ENCODE peak calls at places on chromosome X, in four cellular contexts. E is naive thymus-derived CD8-positive, alpha-beta T cell; A is activated T-helper 1 cell treated with anti-CD3 and anti-CD28 coated beads, Interleukin-12 subunit alpha, Interleukin-12 subunit beta, Interleukin-2, Interleukin-4 antibody, amounts not matched to agents 30 ng/mL and 10 ng/mL and 1 ng/mL, durations not matched to agents 14 hours and 24 hours and 36 hours; T is NCI-H2029 treated with DMSO at 0.1 percent for 48 hours. P is an unnamed sample.

GRCh38 chrX:153371256-153371655 is 29.9 kb downstream of the PNMA6E start:
- DNase-seq in A (no peak), T (no peak), E (no peak), P (no peak)

GRCh38 chrX:115896362-115896761 is 274.2 kb upstream of the AGTR2 start:
- DNase-seq in E (no peak), T (no peak), A (no peak), P (no peak)

GRCh38 chrX:101417981-101418841 is 10.2 kb downstream of the HNRNPH2 start:
- DNase-seq in A (peak), E (no peak), T (peak), P (peak)

GRCh38 chrX:151042852-151043251 is 59.7 kb downstream of the HMGB3 start:
- DNase-seq in A (no peak), E (no peak), T (no peak), P (no peak)

GRCh38 chrX:132508834-132509233 is 20.0 kb upstream of the MBNL3 start:
- DNase-seq in A (no peak), T (no peak), E (no peak), P (no peak)

GRCh38 chrX:10922158-10922557 is 189.0 kb upstream of the HCCS start:
- DNase-seq in E (no peak), A (no peak), T (no peak), P (no peak)

GRCh38 chrX:119686087-119686639 is 6.8 kb downstream of the SEPTIN6 start:
- DNase-seq in A (no peak), E (no peak), T (no peak), P (no peak)

GRCh38 chrX:106927700-106928099 is 7.5 kb downstream of the CLDN2 start:
- DNase-seq in A (no peak), E (no peak), T (peak), P (no peak)

GRCh38 chrX:108396986-108397385 is 41.2 kb downstream of the COL4A6 start:
- DNase-seq in A (no peak), E (no peak), T (no peak), P (no peak)

GRCh38 chrX:72253686-72254085 is 14.9 kb upstream of the ERCC6L start:
- DNase-seq in T (no peak), E (no peak), A (no peak), P (no peak)

GRCh38 chrX:39915081-39915480 is 182.7 kb downstream of the BCOR start:
- DNase-seq in T (no peak), E (no peak), A (no peak), P (no peak)

GRCh38 chrX:44974462-44974861 is 101.5 kb downstream of the KDM6A start:
- DNase-seq in T (no peak), E (no peak), A (no peak), P (no peak)

GRCh38 chrX:114152130-114152529 is 431.8 kb upstream of the HTR2C start:
- DNase-seq in E (no peak), A (no peak), T (no peak), P (no peak)

GRCh38 chrX:69503835-69504625 is at the start of gene NALF2:
- DNase-seq in E (no peak), T (peak), A (no peak), P (no peak)

GRCh38 chrX:53678667-53679066 is 7.9 kb downstream of the HUWE1 start:
- DNase-seq in A (no peak), E (no peak), T (no peak), P (no peak)

GRCh38 chrX:46840946-46841740 is 4.3 kb downstream of the RP2 start:
- DNase-seq in E (no peak), T (peak), A (no peak), P (no peak)

GRCh38 chrX:132651411-132652086 is 162.7 kb upstream of the MBNL3 start:
- DNase-seq in A (no peak), T (no peak), E (no peak), P (no peak)

GRCh38 chrX:103918050-103918449 is 44.4 kb upstream of the TMSB15B start:
- DNase-seq in E (peak), A (peak), T (peak), P (peak)

GRCh38 chrX:109577055-109577454 is 40.4 kb downstream of the NXT2 start:
- DNase-seq in A (no peak), E (no peak), T (no peak), P (no peak)

GRCh38 chrX:107825698-107826285 is at the start of gene MID2:
- DNase-seq in T (peak), A (peak), E (peak), P (peak)

GRCh38 chrX:44071847-44072545 is 98.8 kb upstream of the NDP start:
- DNase-seq in E (no peak), A (no peak), T (no peak), P (no peak)

GRCh38 chrX:125306335-125306866 is 13.3 kb upstream of the TEX13C start:
- DNase-seq in A (no peak), E (no peak), T (no peak), P (no peak)

GRCh38 chrX:49912866-49913265 is 9.5 kb upstream of the CLCN5 start:
- DNase-seq in A (no peak), T (no peak), E (no peak), P (no peak)

GRCh38 chrX:155094468-155095061 is 23.3 kb downstream of the BRCC3 start:
- DNase-seq in E (peak), T (peak), A (peak), P (no peak)

GRCh38 chrX:2610246-2611170 is 80.6 kb upstream of the CD99 start:
- DNase-seq in T (no peak), A (no peak), E (no peak), P (no peak)

GRCh38 chrX:77925764-77926163 is 15.3 kb downstream of the ATP7A start:
- DNase-seq in A (no peak), T (no peak), E (no peak), P (no peak)

GRCh38 chrX:118717703-118718391 is 9.6 kb upstream of the IL13RA1 start:
- DNase-seq in E (no peak), T (no peak), A (no peak), P (no peak)

GRCh38 chrX:70033348-70033747 is 16.4 kb downstream of the AWAT2 start:
- DNase-seq in A (no peak), T (no peak), E (peak), P (no peak)

GRCh38 chrX:23505531-23506303 is 161.6 kb upstream of the PRDX4 start:
- DNase-seq in E (no peak), A (no peak), T (no peak), P (no peak)

GRCh38 chrX:153592966-153593688 is 5.8 kb downstream of the CCNQ start:
- DNase-seq in E (no peak), A (no peak), T (no peak), P (no peak)

GRCh38 chrX:39519213-39519544 is 578.6 kb downstream of the BCOR start:
- DNase-seq in T (peak), A (no peak), E (no peak), P (no peak)

GRCh38 chrX:53768451-53769246 is 82.1 kb upstream of the HUWE1 start:
- DNase-seq in E (no peak), T (no peak), A (no peak), P (no peak)

GRCh38 chrX:130704053-130705038 is 198.7 kb downstream of the ENOX2 start:
- DNase-seq in E (no peak), A (no peak), T (no peak), P (no peak)

GRCh38 chrX:151870603-151871002 is 42.1 kb upstream of the MAGEA4 start:
- DNase-seq in E (no peak), A (no peak), T (no peak), P (no peak)

GRCh38 chrX:97790850-97791249 is 907.1 kb downstream of the RPA4 start:
- DNase-seq in E (no peak), T (no peak), A (no peak), P (no peak)

GRCh38 chrX:126799059-126799458 is 20.5 kb upstream of the PRR32 start:
- DNase-seq in T (no peak), E (no peak), A (no peak), P (no peak)

P was measured in CD4-positive, alpha-beta T cell.